ENCODE peak calls at places on chromosomes 16 and 17, in eight cellular contexts. M, R, O, N, Y, X, C and P are unnamed samples.

GRCh38 chr16:24075929-24076716 is 180.0 kb upstream of the CACNG3 start:
- ATAC-seq in M (no peak), R (peak), O (peak), N (no peak), Y (peak), X (peak), C (peak), P (no peak)

GRCh38 chr17:68290268-68290954 is 516 bp downstream of the SLC16A6 start:
- ATAC-seq in M (peak), R (peak), O (peak), N (no peak), Y (no peak), X (no peak), C (no peak), P (no peak)

GRCh38 chr17:4559851-4560820 is at the start of gene GGT6:
- ATAC-seq in M (no peak), R (no peak), O (peak), N (peak), Y (no peak), X (no peak), C (no peak), P (no peak)

GRCh38 chr17:4626734-4627256 is 14.7 kb downstream of the ALOX15 start:
- ATAC-seq in M (no peak), R (no peak), O (no peak), N (no peak), Y (no peak), X (no peak), C (no peak), P (no peak)

GRCh38 chr16:87740441-87740840 is 25.3 kb downstream of the KLHDC4 start:
- ATAC-seq in M (no peak), R (no peak), O (no peak), N (no peak), Y (no peak), X (no peak), C (no peak), P (no peak)

GRCh38 chr16:46949216-46949892 is 24.1 kb downstream of the DNAJA2 start:
- ATAC-seq in M (peak), R (no peak), O (no peak), N (no peak), Y (peak), X (peak), C (no peak), P (no peak)

GRCh38 chr17:4332296-4332970 is 34.0 kb downstream of the UBE2G1 start:
- ATAC-seq in M (peak), R (no peak), O (peak), N (peak), Y (no peak), X (no peak), C (peak), P (peak)

GRCh38 chr16:56307534-56307873 is 116.2 kb downstream of the GNAO1 start:
- ATAC-seq in M (no peak), R (no peak), O (no peak), N (no peak), Y (no peak), X (no peak), C (no peak), P (no peak)

GRCh38 chr17:58060596-58061191 is 22.5 kb upstream of the DYNLL2 start:
- ATAC-seq in M (no peak), R (no peak), O (no peak), N (no peak), Y (no peak), X (no peak), C (peak), P (no peak)

GRCh38 chr17:79919164-79919585 is 79.9 kb upstream of the CBX4 start:
- ATAC-seq in M (peak), R (no peak), O (no peak), N (peak), Y (no peak), X (no peak), C (peak), P (peak)

GRCh38 chr17:27647755-27648154 is 16.8 kb downstream of the LGALS9 start:
- ATAC-seq in M (no peak), R (no peak), O (no peak), N (no peak), Y (no peak), X (no peak), C (no peak), P (no peak)

GRCh38 chr17:4966844-4967538 is 626 bp downstream of the SPAG7 start:
- ATAC-seq in M (peak), R (peak), O (peak), N (peak), Y (peak), X (peak), C (peak), P (peak)

GRCh38 chr16:31397701-31398100 is 4.6 kb downstream of the ITGAD start:
- ATAC-seq in M (no peak), R (no peak), O (no peak), N (no peak), Y (no peak), X (no peak), C (no peak), P (peak)

GRCh38 chr16:53541326-53541725 is 38.3 kb upstream of the AKTIP start:
- ATAC-seq in M (no peak), R (no peak), O (no peak), N (no peak), Y (no peak), X (no peak), C (no peak), P (no peak)

GRCh38 chr17:73412914-73413313 is 101.1 kb upstream of the CDC42EP4 start:
- ATAC-seq in M (no peak), R (no peak), O (no peak), N (no peak), Y (no peak), X (no peak), C (no peak), P (no peak)

GRCh38 chr16:89060207-89060794 is 33.4 kb upstream of the ACSF3 start:
- ATAC-seq in M (no peak), R (no peak), O (no peak), N (no peak), Y (no peak), X (peak), C (no peak), P (no peak)

GRCh38 chr17:32265896-32266388 is 310 bp downstream of the RHBDL3 start:
- ATAC-seq in M (no peak), R (peak), O (no peak), N (no peak), Y (peak), X (no peak), C (no peak), P (no peak)

GRCh38 chr17:17922198-17922901 is 49.9 kb downstream of the TOM1L2 start:
- ATAC-seq in M (no peak), R (no peak), O (peak), N (peak), Y (no peak), X (no peak), C (no peak), P (peak)

GRCh38 chr17:48037924-48038323 is 327 bp upstream of the COPZ2 start:
- ATAC-seq in M (peak), R (no peak), O (peak), N (no peak), Y (peak), X (no peak), C (peak), P (peak)

GRCh38 chr16:4373356-4373908 is 1.8 kb downstream of the VASN start:
- ATAC-seq in M (no peak), R (no peak), O (no peak), N (no peak), Y (no peak), X (no peak), C (peak), P (peak)

GRCh38 chr17:32015245-32016013 is 8.2 kb downstream of the LRRC37B start:
- ATAC-seq in M (no peak), R (no peak), O (no peak), N (no peak), Y (no peak), X (no peak), C (no peak), P (no peak)

GRCh38 chr16:75320435-75320834 is 69.0 kb upstream of the BCAR1 start:
- ATAC-seq in M (peak), R (no peak), O (peak), N (no peak), Y (no peak), X (no peak), C (no peak), P (peak)